ENCODE peak calls at places on chromosomes 2 and 18, in five cellular contexts. E, R, X, K and B are unnamed samples.
A peak's percentile ranks its signal among the peaks of the same experiment; 100 is the strongest.

GRCh38 chr18:22701795-22702194 is 231.3 kb upstream of the RBBP8 start:
- DNase-seq in R (no peak), X (no peak), K (no peak), E (no peak), B (no peak)

GRCh38 chr2:58967736-58968135 is 726.6 kb upstream of the FANCL start:
- DNase-seq in X (no peak), E (no peak), R (no peak), K (no peak), B (no peak)

GRCh38 chr2:119723784-119724467 is 35.8 kb upstream of the PTPN4 start:
- DNase-seq in R (peak; percentile 68), E (no peak), K (no peak), X (no peak), B (no peak)

GRCh38 chr2:216261042-216261537 is 111.2 kb downstream of the MARCHF4 start:
- DNase-seq in E (no peak), R (no peak), K (no peak), X (no peak), B (no peak)

GRCh38 chr2:199431748-199432213 is 26.0 kb downstream of the SATB2 start:
- DNase-seq in X (peak; percentile 74), R (peak; percentile 85), K (no peak), E (no peak), B (no peak)

GRCh38 chr2:655626-656025 is 21.6 kb downstream of the TMEM18 start:
- DNase-seq in X (peak; percentile 32), K (no peak), R (peak; percentile 12), E (no peak), B (no peak)

GRCh38 chr2:205816268-205816667 is 134.0 kb downstream of the NRP2 start:
- DNase-seq in X (no peak), K (no peak), E (no peak), R (no peak), B (no peak)

GRCh38 chr2:66550826-66551225 is 115.9 kb downstream of the MEIS1 start:
- DNase-seq in E (no peak), R (no peak), X (no peak), K (no peak), B (no peak)

GRCh38 chr2:108297436-108298141 is 8.9 kb downstream of the SULT1C2 start:
- DNase-seq in K (no peak), E (no peak), R (peak; percentile 81), X (peak; percentile 30), B (no peak)

GRCh38 chr18:59395226-59396175 is 36.4 kb upstream of the LMAN1 start:
- DNase-seq in R (no peak), E (no peak), X (no peak), K (no peak), B (no peak)

GRCh38 chr18:77249583-77250500 is at the start of gene GALR1:
- DNase-seq in K (peak; percentile 18), E (no peak), R (peak; percentile 6), X (no peak), B (no peak)

GRCh38 chr2:180690611-180691010 is 289.8 kb upstream of the UBE2E3 start:
- DNase-seq in E (no peak), X (no peak), K (no peak), R (peak; percentile 25), B (no peak)

GRCh38 chr2:97858442-97858841 is 137.3 kb downstream of the TMEM131 start:
- DNase-seq in X (no peak), R (no peak), K (no peak), E (no peak), B (no peak)

GRCh38 chr2:168896783-168897182 is 4.3 kb upstream of the G6PC2 start:
- DNase-seq in K (no peak), E (no peak), R (no peak), X (no peak), B (no peak)

GRCh38 chr2:20917724-20918572 is 95.0 kb upstream of the LDAH start:
- DNase-seq in K (no peak), E (no peak), X (no peak), R (peak; percentile 52), B (no peak)

GRCh38 chr2:116264872-116265271 is 1549.6 kb upstream of the DDX18 start:
- DNase-seq in X (no peak), K (no peak), R (no peak), E (no peak), B (no peak)

GRCh38 chr18:3995476-3996102 is 459.5 kb downstream of the DLGAP1 start:
- DNase-seq in E (peak; percentile 44), K (no peak), R (peak; percentile 62), X (peak; percentile 78), B (no peak)

GRCh38 chr2:31397099-31397498 is 17.4 kb downstream of the XDH start:
- DNase-seq in R (no peak), K (peak; percentile 66), E (peak; percentile 85), X (no peak), B (no peak)

GRCh38 chr2:237201461-237202287 is 116.0 kb downstream of the COPS8 start:
- DNase-seq in R (peak; percentile 99), E (no peak), X (peak; percentile 81), K (peak; percentile 71), B (peak; percentile 84)

GRCh38 chr2:150911766-150912280 is 349.8 kb downstream of the RBM43 start:
- DNase-seq in E (peak; percentile 11), R (peak; percentile 82), X (peak; percentile 96), K (peak; percentile 60), B (peak; percentile 89)

GRCh38 chr2:218432676-218433365 is 13.9 kb downstream of the VIL1 start:
- DNase-seq in E (no peak), R (no peak), K (no peak), X (no peak), B (no peak)

GRCh38 chr2:11422491-11422865 is 43.5 kb downstream of the E2F6 start:
- DNase-seq in R (no peak), E (no peak), X (no peak), K (no peak), B (no peak)

GRCh38 chr2:5360081-5360480 is 332.1 kb upstream of the SOX11 start:
- DNase-seq in E (no peak), R (no peak), K (no peak), X (no peak), B (no peak)

GRCh38 chr18:8982416-8983183 is 119.9 kb upstream of the NDUFV2 start:
- DNase-seq in K (no peak), R (peak; percentile 82), E (peak; percentile 19), X (peak; percentile 65), B (no peak)

GRCh38 chr18:34492652-34493051 is 217.4 kb upstream of the DTNA start:
- DNase-seq in X (no peak), E (no peak), R (peak; percentile 13), K (no peak), B (no peak)

GRCh38 chr2:73291093-73291460 is 2.3 kb downstream of the EGR4 start:
- DNase-seq in E (no peak), R (peak; percentile 54), K (peak; percentile 42), X (peak; percentile 66), B (no peak)

GRCh38 chr2:9757430-9758287 is 85.6 kb upstream of the TAF1B start:
- DNase-seq in E (no peak), X (peak; percentile 40), K (peak; percentile 73), R (peak; percentile 68), B (no peak)

GRCh38 chr18:13284330-13285027 is 65.9 kb downstream of the LDLRAD4 start:
- DNase-seq in X (no peak), R (no peak), E (no peak), K (no peak), B (peak; percentile 33)

GRCh38 chr2:144114761-144115160 is 405.2 kb downstream of the ZEB2 start:
- DNase-seq in X (no peak), E (no peak), R (no peak), K (no peak), B (no peak)

GRCh38 chr2:159267926-159268325 is 18.6 kb downstream of the WDSUB1 start:
- DNase-seq in R (peak; percentile 10), E (no peak), X (no peak), K (no peak), B (no peak)

GRCh38 chr2:57760448-57760847 is 286.2 kb upstream of the VRK2 start:
- DNase-seq in X (no peak), E (no peak), R (no peak), K (no peak), B (no peak)

GRCh38 chr2:57759131-57759530 is 287.5 kb upstream of the VRK2 start:
- DNase-seq in X (no peak), K (no peak), E (no peak), R (no peak), B (no peak)

GRCh38 chr2:57758686-57759085 is 287.9 kb upstream of the VRK2 start:
- DNase-seq in R (no peak), X (peak; percentile 1), E (no peak), K (no peak), B (no peak)

GRCh38 chr2:57759822-57760300 is 286.7 kb upstream of the VRK2 start:
- DNase-seq in X (peak; percentile 86), E (peak; percentile 76), R (peak; percentile 73), K (peak; percentile 80), B (peak; percentile 84)
- H3K27ac ChIP-seq in X (no peak overlapping the region), E (no peak overlapping the region), R (no peak overlapping the region), K (no peak overlapping the region), B (no peak overlapping the region)

GRCh38 chr2:83842421-83842820 is 616.7 kb downstream of the SUCLG1 start:
- DNase-seq in E (no peak), K (no peak), X (no peak), R (no peak), B (no peak)

GRCh38 chr2:83850071-83850725 is 608.9 kb downstream of the SUCLG1 start:
- DNase-seq in E (no peak), K (no peak), X (no peak), R (no peak), B (no peak)

DNA sequence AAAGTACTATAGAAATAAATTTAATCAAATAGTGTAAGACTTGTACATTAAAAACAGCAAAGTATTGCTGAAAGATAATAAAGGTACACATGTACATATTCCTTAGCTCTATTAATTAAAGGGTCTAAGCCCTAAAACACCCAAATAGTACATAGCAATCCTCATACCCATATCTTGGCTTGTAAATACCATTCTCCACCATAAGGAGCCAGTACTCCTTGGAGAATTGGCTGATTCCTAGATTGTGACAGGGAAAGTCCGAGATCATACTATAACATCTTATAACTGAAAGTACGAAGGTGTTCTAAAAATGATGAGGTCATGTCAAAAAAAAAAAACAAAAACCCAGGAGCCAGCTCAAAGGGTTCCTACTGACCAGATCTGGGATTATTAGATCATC is 614.6 kb downstream of the SUCLG1 start:
- DNase-seq in R (no peak), E (no peak), X (no peak), K (no peak), B (no peak)
- TF ChIP-seq CTCF in R (no peak), E (no peak), X (no peak), K (no peak), B (no peak)

GRCh38 chr18:10252494-10252893 is 201.9 kb upstream of the APCDD1 start:
- DNase-seq in E (no peak), K (no peak), R (peak; percentile 66), X (no peak), B (no peak)
- H3K4me1 ChIP-seq in E (no peaks in the 10 kb centered on the region), K (no peaks in the 10 kb centered on the region), R (no peaks in the 10 kb centered on the region), X (peaks cover 13% of the 10 kb centered on the region), B (peaks cover 3% of the 10 kb centered on the region)

DNA sequence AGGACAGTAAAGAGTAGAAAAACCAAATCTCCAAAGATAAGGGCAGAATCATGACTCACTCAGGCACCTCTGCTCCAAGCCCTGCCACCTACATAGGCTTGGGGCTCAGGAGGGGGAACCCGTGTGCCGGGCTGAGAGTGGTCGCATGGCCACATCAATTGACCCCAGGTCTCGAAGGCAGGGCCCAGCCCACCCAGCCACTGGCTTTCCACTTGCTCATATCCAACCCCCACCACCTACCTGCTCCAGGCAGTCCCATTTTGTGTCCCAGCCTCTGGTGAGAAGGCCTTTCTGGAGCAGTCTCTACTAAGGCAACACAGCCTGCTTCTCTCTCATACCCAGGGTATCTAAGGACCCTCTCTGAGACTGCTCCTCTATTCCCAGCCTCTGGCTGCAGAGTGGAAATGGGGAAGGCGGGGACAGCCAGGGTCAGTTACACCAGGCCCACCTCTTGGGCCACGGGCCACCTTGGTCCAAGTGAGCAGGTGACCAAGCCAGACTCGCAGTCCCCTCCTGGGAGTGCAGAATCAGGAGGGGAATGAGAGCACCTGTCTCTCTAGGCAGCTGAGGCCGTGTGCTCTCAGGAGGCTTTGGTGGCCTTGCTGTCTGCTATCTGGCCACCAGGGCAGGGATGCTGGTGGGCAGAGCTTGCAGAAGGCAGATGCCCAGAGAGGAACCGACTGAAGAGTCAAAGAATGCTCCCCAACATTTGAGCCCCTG is 20.8 kb downstream of the TFCP2L1 start:
- DNase-seq in R (no peak), X (no peak), E (no peak), K (no peak), B (no peak)
- H3K27ac ChIP-seq in R (no peak overlapping the region), X (no peak overlapping the region), E (no peak overlapping the region), K (no peak overlapping the region), B (no peak overlapping the region)